ENCODE peak calls at places on chromosomes 16 and 17, in seven cellular contexts. One of them, this sample, is unnamed.

GRCh38 chr17:60695960-60696359 is 18.3 kb downstream of the BCAS3 start:
- DNase-seq in tibial artery: no peak
- DNase-seq in activated naive CD8-positive, alpha-beta T cell treated with anti-CD3 and anti-CD28 coated beads, Interleukin-2, amount 50 U/mL, for 24 hours: no peak
- DNase-seq in pons: no peak
- DNase-seq in NCI-H2171 treated with DMSO at 0.1 percent for 48 hours: no peak
- DNase-seq in lung: no peak
- DNase-seq in GM12865: no peak
- DNase-seq in this sample: no peak

GRCh38 chr17:81197831-81198490 is 24.8 kb downstream of the CEP131 start:
- DNase-seq in tibial artery: no peak
- DNase-seq in activated naive CD8-positive, alpha-beta T cell treated with anti-CD3 and anti-CD28 coated beads, Interleukin-2, amount 50 U/mL, for 24 hours: no peak
- DNase-seq in pons: no peak
- DNase-seq in NCI-H2171 treated with DMSO at 0.1 percent for 48 hours: no peak
- DNase-seq in lung: no peak
- DNase-seq in GM12865: no peak
- DNase-seq in this sample: no peak

GRCh38 chr16:57244767-57245471 is at the start of gene ARL2BP:
- DNase-seq in tibial artery: peak
- DNase-seq in activated naive CD8-positive, alpha-beta T cell treated with anti-CD3 and anti-CD28 coated beads, Interleukin-2, amount 50 U/mL, for 24 hours: peak
- DNase-seq in pons: peak
- DNase-seq in NCI-H2171 treated with DMSO at 0.1 percent for 48 hours: peak
- DNase-seq in lung: peak
- DNase-seq in GM12865: peak
- DNase-seq in this sample: peak

GRCh38 chr16:84090212-84090611 is 26.5 kb downstream of the MBTPS1 start:
- DNase-seq in tibial artery: no peak
- DNase-seq in activated naive CD8-positive, alpha-beta T cell treated with anti-CD3 and anti-CD28 coated beads, Interleukin-2, amount 50 U/mL, for 24 hours: no peak
- DNase-seq in pons: peak
- DNase-seq in NCI-H2171 treated with DMSO at 0.1 percent for 48 hours: peak
- DNase-seq in lung: no peak
- DNase-seq in GM12865: no peak
- DNase-seq in this sample: no peak

GRCh38 chr16:73231969-73232554 is 184.1 kb upstream of the ZFHX3 start:
- DNase-seq in tibial artery: no peak
- DNase-seq in activated naive CD8-positive, alpha-beta T cell treated with anti-CD3 and anti-CD28 coated beads, Interleukin-2, amount 50 U/mL, for 24 hours: no peak
- DNase-seq in pons: no peak
- DNase-seq in NCI-H2171 treated with DMSO at 0.1 percent for 48 hours: no peak
- DNase-seq in lung: no peak
- DNase-seq in GM12865: no peak
- DNase-seq in this sample: no peak

GRCh38 chr17:10042589-10043244 is 137.6 kb upstream of the RCVRN start:
- DNase-seq in tibial artery: no peak
- DNase-seq in activated naive CD8-positive, alpha-beta T cell treated with anti-CD3 and anti-CD28 coated beads, Interleukin-2, amount 50 U/mL, for 24 hours: no peak
- DNase-seq in pons: no peak
- DNase-seq in NCI-H2171 treated with DMSO at 0.1 percent for 48 hours: no peak
- DNase-seq in lung: no peak
- DNase-seq in GM12865: no peak
- DNase-seq in this sample: no peak

GRCh38 chr17:8142158-8142886 is 9.9 kb downstream of the PER1 start:
- DNase-seq in tibial artery: peak
- DNase-seq in activated naive CD8-positive, alpha-beta T cell treated with anti-CD3 and anti-CD28 coated beads, Interleukin-2, amount 50 U/mL, for 24 hours: no peak
- DNase-seq in pons: no peak
- DNase-seq in NCI-H2171 treated with DMSO at 0.1 percent for 48 hours: no peak
- DNase-seq in lung: no peak
- DNase-seq in GM12865: no peak
- DNase-seq in this sample: no peak

GRCh38 chr16:86219655-86220445 is 290.5 kb upstream of the FOXF1 start:
- DNase-seq in tibial artery: no peak
- DNase-seq in activated naive CD8-positive, alpha-beta T cell treated with anti-CD3 and anti-CD28 coated beads, Interleukin-2, amount 50 U/mL, for 24 hours: no peak
- DNase-seq in pons: no peak
- DNase-seq in NCI-H2171 treated with DMSO at 0.1 percent for 48 hours: no peak
- DNase-seq in lung: no peak
- DNase-seq in GM12865: no peak
- DNase-seq in this sample: no peak

GRCh38 chr17:12768267-12768666 is 21.0 kb upstream of the ARHGAP44 start:
- DNase-seq in tibial artery: no peak
- DNase-seq in activated naive CD8-positive, alpha-beta T cell treated with anti-CD3 and anti-CD28 coated beads, Interleukin-2, amount 50 U/mL, for 24 hours: no peak
- DNase-seq in pons: no peak
- DNase-seq in NCI-H2171 treated with DMSO at 0.1 percent for 48 hours: peak
- DNase-seq in lung: no peak
- DNase-seq in GM12865: no peak
- DNase-seq in this sample: no peak

GRCh38 chr16:31076319-31076718 is 2.1 kb downstream of the ZNF646 start:
- DNase-seq in tibial artery: no peak
- DNase-seq in activated naive CD8-positive, alpha-beta T cell treated with anti-CD3 and anti-CD28 coated beads, Interleukin-2, amount 50 U/mL, for 24 hours: no peak
- DNase-seq in pons: no peak
- DNase-seq in NCI-H2171 treated with DMSO at 0.1 percent for 48 hours: no peak
- DNase-seq in lung: no peak
- DNase-seq in GM12865: no peak
- DNase-seq in this sample: no peak

GRCh38 chr16:80656731-80657150 is 115.9 kb downstream of the DYNLRB2 start:
- DNase-seq in tibial artery: no peak
- DNase-seq in activated naive CD8-positive, alpha-beta T cell treated with anti-CD3 and anti-CD28 coated beads, Interleukin-2, amount 50 U/mL, for 24 hours: no peak
- DNase-seq in pons: no peak
- DNase-seq in NCI-H2171 treated with DMSO at 0.1 percent for 48 hours: no peak
- DNase-seq in lung: no peak
- DNase-seq in GM12865: peak
- DNase-seq in this sample: no peak

GRCh38 chr16:89037261-89038152 is 56.1 kb upstream of the ACSF3 start:
- DNase-seq in tibial artery: no peak
- DNase-seq in activated naive CD8-positive, alpha-beta T cell treated with anti-CD3 and anti-CD28 coated beads, Interleukin-2, amount 50 U/mL, for 24 hours: peak
- DNase-seq in pons: no peak
- DNase-seq in NCI-H2171 treated with DMSO at 0.1 percent for 48 hours: no peak
- DNase-seq in lung: no peak
- DNase-seq in GM12865: peak
- DNase-seq in this sample: no peak

GRCh38 chr16:81716478-81717210 is 62.4 kb upstream of the PLCG2 start:
- DNase-seq in tibial artery: no peak
- DNase-seq in activated naive CD8-positive, alpha-beta T cell treated with anti-CD3 and anti-CD28 coated beads, Interleukin-2, amount 50 U/mL, for 24 hours: no peak
- DNase-seq in pons: no peak
- DNase-seq in NCI-H2171 treated with DMSO at 0.1 percent for 48 hours: no peak
- DNase-seq in lung: no peak
- DNase-seq in GM12865: peak
- DNase-seq in this sample: no peak

GRCh38 chr17:78448356-78448993 is 70.0 kb downstream of the PGS1 start:
- DNase-seq in tibial artery: no peak
- DNase-seq in activated naive CD8-positive, alpha-beta T cell treated with anti-CD3 and anti-CD28 coated beads, Interleukin-2, amount 50 U/mL, for 24 hours: no peak
- DNase-seq in pons: no peak
- DNase-seq in NCI-H2171 treated with DMSO at 0.1 percent for 48 hours: no peak
- DNase-seq in lung: no peak
- DNase-seq in GM12865: no peak
- DNase-seq in this sample: no peak

GRCh38 chr16:53545433-53545832 is 42.4 kb upstream of the AKTIP start:
- DNase-seq in tibial artery: no peak
- DNase-seq in activated naive CD8-positive, alpha-beta T cell treated with anti-CD3 and anti-CD28 coated beads, Interleukin-2, amount 50 U/mL, for 24 hours: no peak
- DNase-seq in pons: no peak
- DNase-seq in NCI-H2171 treated with DMSO at 0.1 percent for 48 hours: no peak
- DNase-seq in lung: no peak
- DNase-seq in GM12865: no peak
- DNase-seq in this sample: no peak

GRCh38 chr16:85281181-85281580 is 168.9 kb upstream of the CIBAR2 start:
- DNase-seq in tibial artery: no peak
- DNase-seq in activated naive CD8-positive, alpha-beta T cell treated with anti-CD3 and anti-CD28 coated beads, Interleukin-2, amount 50 U/mL, for 24 hours: no peak
- DNase-seq in pons: no peak
- DNase-seq in NCI-H2171 treated with DMSO at 0.1 percent for 48 hours: peak
- DNase-seq in lung: no peak
- DNase-seq in GM12865: no peak
- DNase-seq in this sample: no peak

GRCh38 chr16:24976971-24977672 is 38.0 kb downstream of the ARHGAP17 start:
- DNase-seq in tibial artery: no peak
- DNase-seq in activated naive CD8-positive, alpha-beta T cell treated with anti-CD3 and anti-CD28 coated beads, Interleukin-2, amount 50 U/mL, for 24 hours: no peak
- DNase-seq in pons: no peak
- DNase-seq in NCI-H2171 treated with DMSO at 0.1 percent for 48 hours: no peak
- DNase-seq in lung: no peak
- DNase-seq in GM12865: no peak
- DNase-seq in this sample: no peak

GRCh38 chr16:2987854-2988253 is 7.6 kb upstream of the PKMYT1 start:
- DNase-seq in tibial artery: no peak
- DNase-seq in activated naive CD8-positive, alpha-beta T cell treated with anti-CD3 and anti-CD28 coated beads, Interleukin-2, amount 50 U/mL, for 24 hours: no peak
- DNase-seq in pons: no peak
- DNase-seq in NCI-H2171 treated with DMSO at 0.1 percent for 48 hours: peak
- DNase-seq in lung: no peak
- DNase-seq in GM12865: no peak
- DNase-seq in this sample: no peak

GRCh38 chr16:73028721-73029361 is 19.1 kb downstream of the ZFHX3 start:
- DNase-seq in tibial artery: no peak
- DNase-seq in activated naive CD8-positive, alpha-beta T cell treated with anti-CD3 and anti-CD28 coated beads, Interleukin-2, amount 50 U/mL, for 24 hours: no peak
- DNase-seq in pons: no peak
- DNase-seq in NCI-H2171 treated with DMSO at 0.1 percent for 48 hours: no peak
- DNase-seq in lung: no peak
- DNase-seq in GM12865: no peak
- DNase-seq in this sample: no peak

GRCh38 chr16:27046958-27047357 is 19.8 kb upstream of the C16orf82 start:
- DNase-seq in tibial artery: no peak
- DNase-seq in activated naive CD8-positive, alpha-beta T cell treated with anti-CD3 and anti-CD28 coated beads, Interleukin-2, amount 50 U/mL, for 24 hours: no peak
- DNase-seq in pons: no peak
- DNase-seq in NCI-H2171 treated with DMSO at 0.1 percent for 48 hours: no peak
- DNase-seq in lung: no peak
- DNase-seq in GM12865: no peak
- DNase-seq in this sample: no peak

GRCh38 chr16:31273676-31274075 is 13.9 kb downstream of the ITGAM start:
- DNase-seq in tibial artery: no peak
- DNase-seq in activated naive CD8-positive, alpha-beta T cell treated with anti-CD3 and anti-CD28 coated beads, Interleukin-2, amount 50 U/mL, for 24 hours: no peak
- DNase-seq in pons: peak
- DNase-seq in NCI-H2171 treated with DMSO at 0.1 percent for 48 hours: peak
- DNase-seq in lung: no peak
- DNase-seq in GM12865: no peak
- DNase-seq in this sample: no peak

GRCh38 chr16:20879175-20880053 is 20.7 kb downstream of the DCUN1D3 start:
- DNase-seq in tibial artery: no peak
- DNase-seq in activated naive CD8-positive, alpha-beta T cell treated with anti-CD3 and anti-CD28 coated beads, Interleukin-2, amount 50 U/mL, for 24 hours: no peak
- DNase-seq in pons: no peak
- DNase-seq in NCI-H2171 treated with DMSO at 0.1 percent for 48 hours: no peak
- DNase-seq in lung: no peak
- DNase-seq in GM12865: peak
- DNase-seq in this sample: no peak

GRCh38 chr17:66357037-66357436 is 54.6 kb downstream of the PRKCA start:
- DNase-seq in tibial artery: no peak
- DNase-seq in activated naive CD8-positive, alpha-beta T cell treated with anti-CD3 and anti-CD28 coated beads, Interleukin-2, amount 50 U/mL, for 24 hours: no peak
- DNase-seq in pons: no peak
- DNase-seq in NCI-H2171 treated with DMSO at 0.1 percent for 48 hours: no peak
- DNase-seq in lung: no peak
- DNase-seq in GM12865: no peak
- DNase-seq in this sample: no peak

GRCh38 chr16:79381552-79382042 is 218.9 kb downstream of the MAF start:
- DNase-seq in tibial artery: no peak
- DNase-seq in activated naive CD8-positive, alpha-beta T cell treated with anti-CD3 and anti-CD28 coated beads, Interleukin-2, amount 50 U/mL, for 24 hours: no peak
- DNase-seq in pons: peak
- DNase-seq in NCI-H2171 treated with DMSO at 0.1 percent for 48 hours: no peak
- DNase-seq in lung: no peak
- DNase-seq in GM12865: no peak
- DNase-seq in this sample: no peak

GRCh38 chr17:72837335-72837734 is 255.2 kb downstream of the SLC39A11 start:
- DNase-seq in tibial artery: no peak
- DNase-seq in activated naive CD8-positive, alpha-beta T cell treated with anti-CD3 and anti-CD28 coated beads, Interleukin-2, amount 50 U/mL, for 24 hours: no peak
- DNase-seq in pons: no peak
- DNase-seq in NCI-H2171 treated with DMSO at 0.1 percent for 48 hours: no peak
- DNase-seq in lung: no peak
- DNase-seq in GM12865: no peak
- DNase-seq in this sample: no peak

GRCh38 chr16:10729649-10730048 is 14.0 kb upstream of the NUBP1 start:
- DNase-seq in tibial artery: no peak
- DNase-seq in activated naive CD8-positive, alpha-beta T cell treated with anti-CD3 and anti-CD28 coated beads, Interleukin-2, amount 50 U/mL, for 24 hours: no peak
- DNase-seq in pons: no peak
- DNase-seq in NCI-H2171 treated with DMSO at 0.1 percent for 48 hours: peak
- DNase-seq in lung: peak
- DNase-seq in GM12865: no peak
- DNase-seq in this sample: no peak

GRCh38 chr17:82400830-82401229 is 17.3 kb upstream of the HEXD start:
- DNase-seq in tibial artery: peak
- DNase-seq in activated naive CD8-positive, alpha-beta T cell treated with anti-CD3 and anti-CD28 coated beads, Interleukin-2, amount 50 U/mL, for 24 hours: peak
- DNase-seq in pons: peak
- DNase-seq in NCI-H2171 treated with DMSO at 0.1 percent for 48 hours: no peak
- DNase-seq in lung: no peak
- DNase-seq in GM12865: peak
- DNase-seq in this sample: no peak

GRCh38 chr17:7042507-7043194 is 1.2 kb downstream of the SLC16A11 start:
- DNase-seq in tibial artery: no peak
- DNase-seq in activated naive CD8-positive, alpha-beta T cell treated with anti-CD3 and anti-CD28 coated beads, Interleukin-2, amount 50 U/mL, for 24 hours: peak
- DNase-seq in pons: no peak
- DNase-seq in NCI-H2171 treated with DMSO at 0.1 percent for 48 hours: no peak
- DNase-seq in lung: no peak
- DNase-seq in GM12865: no peak
- DNase-seq in this sample: no peak

GRCh38 chr16:85916141-85916890 is 17.4 kb downstream of the IRF8 start:
- DNase-seq in tibial artery: no peak
- DNase-seq in activated naive CD8-positive, alpha-beta T cell treated with anti-CD3 and anti-CD28 coated beads, Interleukin-2, amount 50 U/mL, for 24 hours: no peak
- DNase-seq in pons: peak
- DNase-seq in NCI-H2171 treated with DMSO at 0.1 percent for 48 hours: no peak
- DNase-seq in lung: peak
- DNase-seq in GM12865: no peak
- DNase-seq in this sample: no peak

GRCh38 chr17:48335858-48336500 is 94.0 kb downstream of the SKAP1 start:
- DNase-seq in tibial artery: no peak
- DNase-seq in activated naive CD8-positive, alpha-beta T cell treated with anti-CD3 and anti-CD28 coated beads, Interleukin-2, amount 50 U/mL, for 24 hours: no peak
- DNase-seq in pons: peak
- DNase-seq in NCI-H2171 treated with DMSO at 0.1 percent for 48 hours: peak
- DNase-seq in lung: no peak
- DNase-seq in GM12865: peak
- DNase-seq in this sample: no peak

GRCh38 chr16:73202176-73202729 is 154.3 kb upstream of the ZFHX3 start:
- DNase-seq in tibial artery: no peak
- DNase-seq in activated naive CD8-positive, alpha-beta T cell treated with anti-CD3 and anti-CD28 coated beads, Interleukin-2, amount 50 U/mL, for 24 hours: no peak
- DNase-seq in pons: no peak
- DNase-seq in NCI-H2171 treated with DMSO at 0.1 percent for 48 hours: peak
- DNase-seq in lung: no peak
- DNase-seq in GM12865: no peak
- DNase-seq in this sample: no peak

GRCh38 chr17:63633742-63634141 is 11.5 kb downstream of the MAP3K3 start:
- DNase-seq in tibial artery: no peak
- DNase-seq in activated naive CD8-positive, alpha-beta T cell treated with anti-CD3 and anti-CD28 coated beads, Interleukin-2, amount 50 U/mL, for 24 hours: no peak
- DNase-seq in pons: no peak
- DNase-seq in NCI-H2171 treated with DMSO at 0.1 percent for 48 hours: no peak
- DNase-seq in lung: no peak
- DNase-seq in GM12865: no peak
- DNase-seq in this sample: no peak

GRCh38 chr17:66654341-66654740 is 180.6 kb upstream of the CACNG5 start:
- DNase-seq in tibial artery: no peak
- DNase-seq in activated naive CD8-positive, alpha-beta T cell treated with anti-CD3 and anti-CD28 coated beads, Interleukin-2, amount 50 U/mL, for 24 hours: no peak
- DNase-seq in pons: peak
- DNase-seq in NCI-H2171 treated with DMSO at 0.1 percent for 48 hours: no peak
- DNase-seq in lung: no peak
- DNase-seq in GM12865: no peak
- DNase-seq in this sample: no peak

GRCh38 chr16:23836404-23837291 is 865 bp downstream of the PRKCB start:
- DNase-seq in tibial artery: no peak
- DNase-seq in activated naive CD8-positive, alpha-beta T cell treated with anti-CD3 and anti-CD28 coated beads, Interleukin-2, amount 50 U/mL, for 24 hours: peak
- DNase-seq in pons: no peak
- DNase-seq in NCI-H2171 treated with DMSO at 0.1 percent for 48 hours: no peak
- DNase-seq in lung: peak
- DNase-seq in GM12865: peak
- DNase-seq in this sample: no peak

GRCh38 chr16:66662445-66663194 is 33.9 kb downstream of the CMTM4 start:
- DNase-seq in tibial artery: no peak
- DNase-seq in activated naive CD8-positive, alpha-beta T cell treated with anti-CD3 and anti-CD28 coated beads, Interleukin-2, amount 50 U/mL, for 24 hours: no peak
- DNase-seq in pons: peak
- DNase-seq in NCI-H2171 treated with DMSO at 0.1 percent for 48 hours: peak
- DNase-seq in lung: no peak
- DNase-seq in GM12865: peak
- DNase-seq in this sample: no peak

GRCh38 chr17:34252138-34252889 is 2.8 kb upstream of the CCL2 start:
- DNase-seq in tibial artery: peak
- DNase-seq in activated naive CD8-positive, alpha-beta T cell treated with anti-CD3 and anti-CD28 coated beads, Interleukin-2, amount 50 U/mL, for 24 hours: no peak
- DNase-seq in pons: peak
- DNase-seq in NCI-H2171 treated with DMSO at 0.1 percent for 48 hours: no peak
- DNase-seq in lung: peak
- DNase-seq in GM12865: peak
- DNase-seq in this sample: peak

GRCh38 chr17:69286257-69286656 is 40.7 kb downstream of the ABCA5 start:
- DNase-seq in tibial artery: no peak
- DNase-seq in activated naive CD8-positive, alpha-beta T cell treated with anti-CD3 and anti-CD28 coated beads, Interleukin-2, amount 50 U/mL, for 24 hours: no peak
- DNase-seq in pons: no peak
- DNase-seq in NCI-H2171 treated with DMSO at 0.1 percent for 48 hours: no peak
- DNase-seq in lung: no peak
- DNase-seq in GM12865: no peak
- DNase-seq in this sample: no peak

GRCh38 chr16:1786242-1787055 is 3.7 kb downstream of the NUBP2 start:
- DNase-seq in tibial artery: no peak
- DNase-seq in activated naive CD8-positive, alpha-beta T cell treated with anti-CD3 and anti-CD28 coated beads, Interleukin-2, amount 50 U/mL, for 24 hours: no peak
- DNase-seq in pons: no peak
- DNase-seq in NCI-H2171 treated with DMSO at 0.1 percent for 48 hours: no peak
- DNase-seq in lung: no peak
- DNase-seq in GM12865: no peak
- DNase-seq in this sample: no peak

This sample was measured in thoracic aorta.